ENCODE peak calls at places on chromosomes 1 and 21, in four cellular contexts. One of them, this sample, is unnamed.

GRCh38 chr21:37828515-37828914 is 87.7 kb downstream of the KCNJ6 start:
- DNase-seq in BE2C: no peak
- DNase-seq in cardiac muscle cell: no peak
- DNase-seq in GM13977: no peak
- DNase-seq in this sample: no peak

GRCh38 chr21:29347274-29347681 is 48.6 kb downstream of the BACH1 start:
- DNase-seq in BE2C: no peak
- DNase-seq in cardiac muscle cell: no peak
- DNase-seq in GM13977: no peak
- DNase-seq in this sample: no peak

GRCh38 chr1:48810740-48811139 is 34.0 kb upstream of the BEND5 start:
- DNase-seq in BE2C: no peak
- DNase-seq in cardiac muscle cell: no peak
- DNase-seq in GM13977: no peak
- DNase-seq in this sample: no peak

GRCh38 chr1:8422439-8423133 is 104.7 kb downstream of the SLC45A1 start:
- DNase-seq in BE2C: no peak
- DNase-seq in cardiac muscle cell: peak
- DNase-seq in GM13977: no peak
- DNase-seq in this sample: no peak

GRCh38 chr21:41029573-41029972 is 138.4 kb upstream of the BACE2 start:
- DNase-seq in BE2C: no peak
- DNase-seq in cardiac muscle cell: no peak
- DNase-seq in GM13977: no peak
- DNase-seq in this sample: no peak

GRCh38 chr1:89633103-89633744 is at the start of gene LRRC8C:
- DNase-seq in BE2C: peak
- DNase-seq in cardiac muscle cell: peak
- DNase-seq in GM13977: peak
- DNase-seq in this sample: peak

GRCh38 chr21:27590271-27590670 is 623.4 kb upstream of the ADAMTS5 start:
- DNase-seq in BE2C: no peak
- DNase-seq in cardiac muscle cell: no peak
- DNase-seq in GM13977: no peak
- DNase-seq in this sample: no peak

GRCh38 chr1:32717503-32717902 is 14.9 kb upstream of the SYNC start:
- DNase-seq in BE2C: no peak
- DNase-seq in cardiac muscle cell: no peak
- DNase-seq in GM13977: no peak
- DNase-seq in this sample: no peak

GRCh38 chr1:39230261-39231190 is 26.0 kb downstream of the MACF1 start:
- DNase-seq in BE2C: no peak
- DNase-seq in cardiac muscle cell: peak
- DNase-seq in GM13977: peak
- DNase-seq in this sample: peak

GRCh38 chr1:236888903-236889302 is 93.8 kb downstream of the MTR start:
- DNase-seq in BE2C: no peak
- DNase-seq in cardiac muscle cell: no peak
- DNase-seq in GM13977: no peak
- DNase-seq in this sample: no peak

GRCh38 chr1:1013105-1013921 is at the start of gene ISG15:
- DNase-seq in BE2C: peak
- DNase-seq in cardiac muscle cell: peak
- DNase-seq in GM13977: peak
- DNase-seq in this sample: peak

GRCh38 chr1:8844421-8845063 is 27.1 kb upstream of the RERE start:
- DNase-seq in BE2C: no peak
- DNase-seq in cardiac muscle cell: no peak
- DNase-seq in GM13977: no peak
- DNase-seq in this sample: no peak

GRCh38 chr1:206940588-206940936 is 5.7 kb downstream of the PIGR start:
- DNase-seq in BE2C: no peak
- DNase-seq in cardiac muscle cell: no peak
- DNase-seq in GM13977: no peak
- DNase-seq in this sample: no peak

GRCh38 chr1:233289676-233290075 is 5.8 kb downstream of the PCNX2 start:
- DNase-seq in BE2C: no peak
- DNase-seq in cardiac muscle cell: no peak
- DNase-seq in GM13977: no peak
- DNase-seq in this sample: no peak

GRCh38 chr1:19463204-19463803 is 22.0 kb downstream of the CAPZB start:
- DNase-seq in BE2C: no peak
- DNase-seq in cardiac muscle cell: no peak
- DNase-seq in GM13977: no peak
- DNase-seq in this sample: no peak

GRCh38 chr1:206808615-206809014 is 36.3 kb upstream of the IL10 start:
- DNase-seq in BE2C: peak
- DNase-seq in cardiac muscle cell: peak
- DNase-seq in GM13977: no peak
- DNase-seq in this sample: no peak

GRCh38 chr1:234957330-234958065 is 171.1 kb downstream of the TOMM20 start:
- DNase-seq in BE2C: no peak
- DNase-seq in cardiac muscle cell: no peak
- DNase-seq in GM13977: no peak
- DNase-seq in this sample: no peak

GRCh38 chr1:158355773-158356172 is 2.1 kb downstream of the CD1E start:
- DNase-seq in BE2C: no peak
- DNase-seq in cardiac muscle cell: no peak
- DNase-seq in GM13977: no peak
- DNase-seq in this sample: no peak

GRCh38 chr1:56180806-56181205 is 398.6 kb downstream of the PLPP3 start:
- DNase-seq in BE2C: no peak
- DNase-seq in cardiac muscle cell: no peak
- DNase-seq in GM13977: no peak
- DNase-seq in this sample: no peak

GRCh38 chr1:200182701-200183100 is 155.2 kb downstream of the NR5A2 start:
- DNase-seq in BE2C: no peak
- DNase-seq in cardiac muscle cell: no peak
- DNase-seq in GM13977: no peak
- DNase-seq in this sample: no peak

GRCh38 chr1:200179126-200179780 is 151.7 kb downstream of the NR5A2 start:
- DNase-seq in BE2C: no peak
- DNase-seq in cardiac muscle cell: no peak
- DNase-seq in GM13977: no peak
- DNase-seq in this sample: no peak

GRCh38 chr1:200179781-200180160 is 152.3 kb downstream of the NR5A2 start:
- DNase-seq in BE2C: no peak
- DNase-seq in cardiac muscle cell: no peak
- DNase-seq in GM13977: no peak
- DNase-seq in this sample: no peak

GRCh38 chr1:200181861-200182260 is 154.4 kb downstream of the NR5A2 start:
- DNase-seq in BE2C: no peak
- DNase-seq in cardiac muscle cell: no peak
- DNase-seq in GM13977: no peak
- DNase-seq in this sample: no peak

DNA sequence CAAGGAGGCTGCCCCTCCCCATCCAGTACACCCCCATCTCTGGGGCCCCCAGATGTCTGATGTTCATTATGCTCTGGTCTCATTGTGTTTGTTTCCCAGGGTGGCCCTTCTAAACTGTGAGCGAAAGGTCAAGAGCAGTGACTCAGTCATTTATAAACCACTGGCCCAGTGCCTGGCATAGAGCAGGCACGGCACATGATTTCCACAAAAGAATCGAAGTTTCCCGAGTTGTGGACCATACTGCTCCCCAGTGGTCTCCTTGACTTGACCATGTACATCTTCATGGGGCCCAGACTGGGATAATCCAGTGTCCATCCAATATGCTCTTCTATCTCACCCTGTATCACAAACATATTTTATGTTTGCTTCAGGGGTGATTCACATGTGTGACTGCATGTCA is 153.3 kb downstream of the NR5A2 start:
- DNase-seq in BE2C: no peak
- DNase-seq in cardiac muscle cell: no peak
- DNase-seq in GM13977: no peak
- DNase-seq in this sample: no peak
- TF ChIP-seq CTCF in BE2C: no peak
- TF ChIP-seq CTCF in cardiac muscle cell: no peak
- TF ChIP-seq CTCF in GM13977: no peak
- TF ChIP-seq CTCF in this sample: no peak

GRCh38 chr1:41795205-41795762 is 123.4 kb downstream of the HIVEP3 start:
- DNase-seq in BE2C: no peak
- DNase-seq in cardiac muscle cell: peak
- DNase-seq in GM13977: no peak
- DNase-seq in this sample: no peak
- TF ChIP-seq CTCF in BE2C: peak
- TF ChIP-seq CTCF in cardiac muscle cell: peak
- TF ChIP-seq CTCF in GM13977: no peak
- TF ChIP-seq CTCF in this sample: no peak

DNA sequence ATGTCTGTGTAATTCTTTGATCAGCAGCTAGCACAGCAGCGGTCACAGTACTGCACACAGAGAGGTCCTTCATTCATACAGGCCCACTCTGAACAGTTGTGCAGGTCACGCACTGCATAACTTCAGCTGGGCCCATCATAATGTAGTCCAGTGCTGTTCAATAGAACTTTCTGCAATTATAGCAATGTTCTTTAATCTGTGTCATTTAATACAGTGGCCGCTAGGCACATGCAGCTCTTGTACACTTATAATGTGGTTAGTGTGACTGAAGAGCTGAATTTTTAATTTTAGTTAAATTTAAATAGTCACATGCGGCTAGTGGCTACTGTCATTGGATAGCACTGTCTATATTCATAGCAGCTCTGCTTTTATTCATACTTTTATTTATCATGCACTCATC is 48.7 kb upstream of the NFASC start:
- DNase-seq in BE2C: no peak
- DNase-seq in cardiac muscle cell: no peak
- DNase-seq in GM13977: no peak
- DNase-seq in this sample: no peak
- TF ChIP-seq CTCF in BE2C: no peak
- TF ChIP-seq CTCF in cardiac muscle cell: no peak
- TF ChIP-seq CTCF in GM13977: no peak
- TF ChIP-seq CTCF in this sample: no peak

DNA sequence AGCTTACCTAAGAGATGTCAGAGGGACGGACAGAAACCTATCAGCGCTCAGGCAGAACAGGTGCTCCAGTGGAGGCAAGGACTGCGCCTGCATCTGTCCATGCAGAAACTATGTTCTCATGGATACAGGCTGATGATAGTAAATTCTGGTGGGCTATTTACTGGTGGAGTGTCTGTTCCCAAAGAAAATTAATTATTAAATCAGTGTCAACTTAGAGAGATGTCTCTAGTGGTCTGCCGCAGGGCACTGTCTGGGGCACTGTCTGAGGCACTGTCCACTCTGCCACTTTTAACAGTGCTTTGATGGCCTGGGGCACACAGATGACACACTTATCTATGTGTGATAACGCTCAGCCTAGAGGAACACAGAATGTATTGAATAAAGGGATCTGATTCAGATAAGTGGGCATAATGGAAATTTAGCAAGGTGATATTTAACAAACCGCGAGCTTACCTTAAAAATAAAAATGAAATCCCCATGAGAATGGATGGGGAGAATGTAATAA is 148.0 kb downstream of the RGS7 start:
- DNase-seq in BE2C: no peak
- DNase-seq in cardiac muscle cell: no peak
- DNase-seq in GM13977: no peak
- DNase-seq in this sample: no peak
- TF ChIP-seq CTCF in BE2C: no peak
- TF ChIP-seq CTCF in cardiac muscle cell: no peak
- TF ChIP-seq CTCF in GM13977: no peak
- TF ChIP-seq CTCF in this sample: no peak

GRCh38 chr1:57532299-57532698 is 108.4 kb upstream of the DAB1 start:
- DNase-seq in BE2C: no peak
- DNase-seq in cardiac muscle cell: no peak
- DNase-seq in GM13977: no peak
- DNase-seq in this sample: no peak

GRCh38 chr1:57536749-57537423 is 113.0 kb upstream of the DAB1 start:
- DNase-seq in BE2C: no peak
- DNase-seq in cardiac muscle cell: no peak
- DNase-seq in GM13977: no peak
- DNase-seq in this sample: no peak
- TF ChIP-seq CTCF in BE2C: no peak
- TF ChIP-seq CTCF in cardiac muscle cell: no peak
- TF ChIP-seq CTCF in GM13977: no peak
- TF ChIP-seq CTCF in this sample: no peak

GRCh38 chr1:117842408-117843170 is 86.8 kb downstream of the GDAP2 start:
- DNase-seq in BE2C: peak
- DNase-seq in cardiac muscle cell: no peak
- DNase-seq in GM13977: no peak
- DNase-seq in this sample: no peak
- TF ChIP-seq CTCF in BE2C: no peak
- TF ChIP-seq CTCF in cardiac muscle cell: no peak
- TF ChIP-seq CTCF in GM13977: no peak
- TF ChIP-seq CTCF in this sample: no peak

GRCh38 chr1:51341876-51342496 is 11.6 kb upstream of the TTC39A start:
- DNase-seq in BE2C: no peak
- DNase-seq in cardiac muscle cell: no peak
- DNase-seq in GM13977: peak
- DNase-seq in this sample: peak
- TF ChIP-seq CTCF in BE2C: peak
- TF ChIP-seq CTCF in cardiac muscle cell: no peak
- TF ChIP-seq CTCF in GM13977: peak
- TF ChIP-seq CTCF in this sample: peak

GRCh38 chr1:37089750-37090149 is 55.4 kb upstream of the GRIK3 start:
- DNase-seq in BE2C: no peak
- DNase-seq in cardiac muscle cell: no peak
- DNase-seq in GM13977: no peak
- DNase-seq in this sample: no peak
- TF ChIP-seq CTCF in BE2C: no peak
- TF ChIP-seq CTCF in cardiac muscle cell: no peak
- TF ChIP-seq CTCF in GM13977: no peak
- TF ChIP-seq CTCF in this sample: no peak

This sample was measured in GM10248.